ENCODE peak calls at places on chromosomes 13 and 19, in six cellular contexts. Z is GM12865, K is A549, D is omental fat pad, R is fibroblast of pulmonary artery, C is Calu3. B is an unnamed sample.

GRCh38 chr19:34402074-34402600 is 2.1 kb upstream of the PDCD2L start:
- DNase-seq in Z (no peak), K (no peak), D (no peak), R (no peak), C (peak), B (no peak)

GRCh38 chr13:46327256-46327655 is 59.8 kb downstream of the RUBCNL start:
- DNase-seq in Z (no peak), K (no peak), D (no peak), R (no peak), C (no peak), B (no peak)

GRCh38 chr19:45863840-45864628 is at the start of gene FOXA3:
- DNase-seq in Z (peak), K (peak), D (no peak), R (peak), C (peak), B (peak)

GRCh38 chr19:19627716-19628498 is at the start of gene LPAR2:
- DNase-seq in Z (peak), K (peak), D (no peak), R (no peak), C (peak), B (peak)

GRCh38 chr13:99339736-99340392 is 32.7 kb upstream of the GPR183 start:
- DNase-seq in Z (no peak), K (no peak), D (no peak), R (peak), C (no peak), B (no peak)

GRCh38 chr19:50384685-50385535 is 763 bp downstream of the POLD1 start:
- DNase-seq in Z (no peak), K (no peak), D (no peak), R (peak), C (no peak), B (no peak)

GRCh38 chr13:100518394-100519062 is 70.1 kb downstream of the GGACT start:
- DNase-seq in Z (no peak), K (no peak), D (no peak), R (no peak), C (no peak), B (no peak)

GRCh38 chr13:64471916-64472315 is 2758.2 kb downstream of the PCDH9 start:
- DNase-seq in Z (no peak), K (peak), D (no peak), R (peak), C (no peak), B (no peak)

GRCh38 chr13:70568571-70568970 is 460.3 kb upstream of the KLHL1 start:
- DNase-seq in Z (peak), K (peak), D (no peak), R (peak), C (no peak), B (no peak)

GRCh38 chr19:55683449-55684261 is 8.6 kb downstream of the EPN1 start:
- DNase-seq in Z (no peak), K (no peak), D (no peak), R (no peak), C (peak), B (no peak)

GRCh38 chr13:75326173-75327131 is 155.5 kb downstream of the TBC1D4 start:
- DNase-seq in Z (peak), K (no peak), D (no peak), R (peak), C (no peak), B (no peak)

GRCh38 chr19:4267901-4268815 is 10.9 kb upstream of the SHD start:
- DNase-seq in Z (no peak), K (no peak), D (no peak), R (no peak), C (no peak), B (no peak)

GRCh38 chr19:16319466-16319865 is 5.2 kb upstream of the KLF2 start:
- DNase-seq in Z (no peak), K (no peak), D (no peak), R (peak), C (no peak), B (no peak)

DNA sequence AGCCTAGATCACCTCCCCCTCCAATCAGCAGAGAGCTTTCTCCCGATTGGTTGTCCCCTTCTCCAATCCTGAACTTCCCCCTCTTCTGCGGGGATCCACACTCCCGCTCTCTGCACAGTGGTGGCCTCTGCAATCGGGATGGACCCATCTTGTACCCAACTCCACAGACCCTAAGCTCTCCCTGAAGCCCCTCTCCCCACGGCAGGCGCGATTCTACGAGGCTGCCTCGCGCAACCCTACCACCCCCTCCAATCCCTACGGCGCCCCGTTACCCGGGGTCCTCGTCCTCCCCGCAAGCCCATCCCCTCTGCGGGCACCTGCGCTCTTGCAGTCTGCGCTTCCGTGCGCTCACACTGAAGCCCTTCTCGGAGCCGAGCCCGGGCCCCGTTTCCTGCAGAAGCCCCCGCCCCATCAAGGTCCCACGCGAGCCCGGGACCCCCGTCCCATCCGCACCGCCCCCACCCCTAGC is 459 bp downstream of the TMEM160 start:
- DNase-seq in Z (peak), K (peak), D (peak), R (peak), C (peak), B (peak)
- TF ChIP-seq CTCF in Z (no peak), K (no peak), D (no peak), R (no peak), C (no peak), B (no peak)

GRCh38 chr13:95204231-95204765 is 97.0 kb downstream of the ABCC4 start:
- DNase-seq in Z (no peak), K (no peak), D (no peak), R (no peak), C (no peak), B (no peak)
- TF ChIP-seq CTCF in Z (no peak), K (no peak), D (no peak), R (no peak), C (no peak), B (no peak)

DNA sequence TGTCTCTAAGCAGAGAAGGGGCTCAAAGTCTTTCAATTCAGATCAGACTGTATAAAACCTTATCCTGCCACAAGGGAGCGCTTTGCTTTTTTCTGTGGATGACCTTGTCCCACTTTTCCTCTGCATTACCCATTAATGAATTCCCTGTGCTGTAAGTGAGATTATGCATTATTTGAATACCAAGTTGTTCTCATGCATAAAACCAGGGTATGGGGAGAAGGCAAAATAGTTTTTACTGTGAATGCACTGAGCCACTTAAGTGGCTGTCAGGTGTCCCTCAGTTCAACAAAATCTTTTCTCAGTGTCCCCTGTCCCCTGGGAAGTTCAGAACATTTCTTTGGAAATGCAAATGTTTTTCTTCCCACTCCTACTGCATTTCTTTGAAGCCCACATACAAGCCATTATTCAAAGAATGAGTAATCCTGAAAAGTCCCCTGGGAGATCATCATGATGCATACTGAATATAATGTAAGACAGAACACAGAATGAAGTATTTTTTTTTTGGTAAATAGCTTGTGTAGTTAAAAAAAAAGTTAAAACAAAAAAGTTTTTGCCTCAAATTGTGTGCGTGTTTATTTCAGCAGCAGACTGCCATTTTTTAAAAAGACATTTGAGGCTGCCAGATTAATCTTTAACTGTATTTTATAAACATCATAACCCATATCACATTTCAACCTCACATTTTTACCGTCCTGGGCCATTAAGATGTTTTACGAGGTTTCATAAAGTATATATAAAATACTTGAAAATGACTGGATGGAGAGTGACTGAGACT is 506.7 kb upstream of the PCDH9 start:
- DNase-seq in Z (peak), K (peak), D (no peak), R (peak), C (no peak), B (no peak)
- TF ChIP-seq CTCF in Z (peak), K (peak), D (no peak), R (peak), C (no peak), B (no peak)

GRCh38 chr19:14337510-14337909 is 43.7 kb upstream of the ADGRE5 start:
- DNase-seq in Z (peak), K (peak), D (no peak), R (peak), C (no peak), B (no peak)

GRCh38 chr19:14328406-14328805 is 52.8 kb upstream of the ADGRE5 start:
- DNase-seq in Z (no peak), K (no peak), D (no peak), R (no peak), C (no peak), B (no peak)

GRCh38 chr19:14333101-14333871 is 48.0 kb upstream of the ADGRE5 start:
- DNase-seq in Z (no peak), K (peak), D (no peak), R (peak), C (peak), B (no peak)
- TF ChIP-seq CTCF in Z (no peak), K (no peak), D (no peak), R (no peak), C (no peak), B (no peak)

GRCh38 chr13:28199089-28199488 is 60.7 kb downstream of the PAN3 start:
- DNase-seq in Z (no peak), K (no peak), D (no peak), R (no peak), C (no peak), B (no peak)
- TF ChIP-seq CTCF in Z (no peak), K (no peak), D (no peak), R (no peak), C (no peak), B (no peak)

GRCh38 chr13:27775943-27776342 is 16.3 kb upstream of the GSX1 start:
- DNase-seq in Z (no peak), K (no peak), D (no peak), R (no peak), C (no peak), B (no peak)
- TF ChIP-seq CTCF in Z (no peak), K (no peak), D (no peak), R (no peak), C (no peak), B (no peak)

DNA sequence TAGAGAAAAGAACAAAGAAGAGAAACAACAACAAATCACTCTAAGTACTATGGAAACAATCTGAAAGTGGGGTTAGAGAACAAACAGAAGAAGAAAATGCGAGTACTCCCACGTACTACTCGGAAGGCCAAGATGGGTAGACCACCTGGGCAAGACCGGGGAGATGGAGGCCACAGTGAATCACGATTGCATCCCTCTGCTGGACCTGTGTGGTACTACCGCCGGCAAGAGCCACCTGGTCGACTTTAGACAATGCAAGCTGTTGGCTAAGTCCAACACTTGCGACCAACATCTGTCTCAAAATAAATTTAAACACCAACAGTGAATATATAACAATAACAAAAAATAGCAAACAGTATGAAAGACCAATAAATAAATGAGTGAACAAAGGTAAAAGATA is 45.5 kb upstream of the ZNF91 start:
- DNase-seq in Z (peak), K (peak), D (no peak), R (no peak), C (peak), B (no peak)
- TF ChIP-seq CTCF in Z (peak), K (no peak), D (no peak), R (peak), C (peak), B (no peak)

GRCh38 chr19:58578430-58578925 is 5.3 kb upstream of the MZF1 start:
- DNase-seq in Z (no peak), K (no peak), D (no peak), R (no peak), C (no peak), B (no peak)

GRCh38 chr19:58573658-58574164 is 576 bp upstream of the MZF1 start:
- DNase-seq in Z (no peak), K (no peak), D (no peak), R (no peak), C (no peak), B (no peak)

GRCh38 chr19:58572818-58573657 is at the start of gene MZF1:
- DNase-seq in Z (peak), K (peak), D (peak), R (peak), C (peak), B (peak)

GRCh38 chr19:58577581-58578429 is 4.7 kb upstream of the MZF1 start:
- DNase-seq in Z (no peak), K (no peak), D (no peak), R (no peak), C (no peak), B (no peak)

GRCh38 chr19:58575183-58576041 is 2.3 kb upstream of the MZF1 start:
- DNase-seq in Z (peak), K (peak), D (peak), R (peak), C (peak), B (peak)
- TF ChIP-seq CTCF in Z (peak), K (no peak), D (no peak), R (no peak), C (no peak), B (no peak)

GRCh38 chr13:80577285-80577684 is 236.4 kb upstream of the SPRY2 start:
- DNase-seq in Z (no peak), K (no peak), D (no peak), R (no peak), C (no peak), B (no peak)
- TF ChIP-seq CTCF in Z (no peak), K (no peak), D (no peak), R (no peak), C (no peak), B (no peak)

DNA sequence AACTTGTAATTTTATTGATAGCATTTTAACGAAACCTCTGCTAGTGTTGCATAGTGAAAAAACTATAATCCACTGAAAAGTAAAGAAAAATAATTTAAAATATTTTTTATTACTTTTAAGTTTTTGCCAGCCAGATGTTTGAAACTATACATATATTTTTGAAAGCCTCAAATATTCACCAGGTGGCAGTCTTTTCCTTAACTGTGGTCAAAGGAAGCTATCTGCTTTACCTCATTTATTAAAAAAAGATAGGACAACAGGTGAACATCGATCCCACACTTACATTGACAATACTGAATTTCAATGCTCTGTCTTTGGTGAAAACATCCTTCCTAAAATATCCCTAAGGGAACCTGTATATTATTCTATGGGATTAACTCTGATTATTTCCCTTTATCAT is 100.5 kb downstream of the TRPC4 start:
- DNase-seq in Z (no peak), K (no peak), D (no peak), R (peak), C (no peak), B (no peak)
- TF ChIP-seq CTCF in Z (no peak), K (no peak), D (no peak), R (peak), C (no peak), B (no peak)

B was measured in activated B cell treated with CpG ODN at 0.5 μM for 24 hours.